ENCODE peak calls at places on chromosomes 11 and 22, in seven cellular contexts. A is Kasumi-1; S is astrocyte of the spinal cord; X is RWPE1; N is nephron progenitor cell; H is stimulated activated CD4-positive, alpha-beta T cell treated with anti-CD3 and anti-CD28 coated beads, Interleukin-1b, Interleukin-23, amount 100 ng/mL, for 4 hours; O is NCI-H2171 treated with DMSO at 0.1 percent for 48 hours. R is an unnamed sample.

GRCh38 chr11:104148074-104148473 is 15.9 kb downstream of the PDGFD start:
- DNase-seq in O (no peak), N (no peak), S (peak), H (no peak), X (no peak), A (no peak), R (peak)

GRCh38 chr22:44029069-44029468 is 5.0 kb downstream of the PARVB start:
- DNase-seq in A (no peak), S (no peak), X (no peak), H (no peak), N (no peak), O (no peak), R (no peak)

GRCh38 chr11:76803811-76804600 is 20.9 kb downstream of the TSKU start:
- DNase-seq in H (peak), X (no peak), A (no peak), S (no peak), O (no peak), N (no peak), R (peak)

GRCh38 chr22:19959043-19959586 is 17.5 kb upstream of the TXNRD2 start:
- DNase-seq in S (peak), H (no peak), X (no peak), O (no peak), N (peak), A (no peak), R (peak)

GRCh38 chr22:29301716-29302401 is 4.6 kb upstream of the GAS2L1 start:
- DNase-seq in O (peak), X (no peak), H (no peak), A (no peak), S (no peak), N (no peak), R (no peak)

GRCh38 chr11:121117753-121118152 is 16.7 kb downstream of the TECTA start:
- DNase-seq in A (no peak), S (no peak), X (no peak), H (no peak), O (no peak), N (no peak), R (no peak)

GRCh38 chr22:24107668-24108067 is 73.6 kb upstream of the SUSD2 start:
- DNase-seq in X (peak), S (peak), H (no peak), A (no peak), N (no peak), O (no peak), R (peak)

GRCh38 chr11:75428301-75428724 is 4.7 kb downstream of the KLHL35 start:
- DNase-seq in A (no peak), H (peak), X (peak), N (no peak), O (no peak), S (peak), R (peak)

GRCh38 chr11:64900263-64900678 is 16.7 kb downstream of the ATG2A start:
- DNase-seq in H (peak), O (no peak), N (no peak), S (peak), X (peak), A (no peak), R (no peak)

GRCh38 chr22:49018601-49019000 is 809.1 kb downstream of the BRD1 start:
- DNase-seq in S (no peak), A (no peak), N (no peak), O (no peak), H (no peak), X (no peak), R (no peak)

GRCh38 chr22:49023879-49024774 is 803.5 kb downstream of the BRD1 start:
- DNase-seq in X (no peak), N (no peak), S (no peak), H (no peak), O (no peak), A (no peak), R (no peak)

GRCh38 chr11:74639533-74639932 is 47.2 kb downstream of the POLD3 start:
- DNase-seq in A (no peak), X (no peak), S (no peak), O (no peak), H (no peak), N (no peak), R (no peak)

GRCh38 chr22:49632199-49633009 is 195.3 kb downstream of the BRD1 start:
- DNase-seq in X (peak), A (no peak), O (peak), S (peak), N (peak), H (no peak), R (peak)

GRCh38 chr11:33769542-33769941 is 4.8 kb downstream of the FBXO3 start:
- DNase-seq in H (no peak), O (no peak), S (no peak), A (no peak), N (no peak), X (peak), R (no peak)

GRCh38 chr11:86211619-86212018 is 32.9 kb upstream of the EED start:
- DNase-seq in X (no peak), A (no peak), N (no peak), H (no peak), O (peak), S (no peak), R (no peak)

GRCh38 chr11:69707156-69707555 is 3.3 kb upstream of the FGF19 start:
- DNase-seq in O (peak), N (no peak), H (no peak), S (no peak), X (peak), A (no peak), R (no peak)

GRCh38 chr11:4090258-4090657 is 4.3 kb upstream of the RRM1 start:
- DNase-seq in S (no peak), H (no peak), O (no peak), A (no peak), X (no peak), N (no peak), R (no peak)

GRCh38 chr11:86919557-86920210 is 35.5 kb downstream of the FZD4 start:
- DNase-seq in A (peak), H (no peak), N (no peak), O (peak), S (peak), X (peak), R (peak)

GRCh38 chr11:6556139-6556949 is 47.1 kb downstream of the RRP8 start:
- DNase-seq in O (no peak), X (no peak), H (no peak), N (no peak), A (no peak), S (no peak), R (no peak)